ENCODE peak calls at places on chromosomes 7 and 10, in six cellular contexts. Y is A549, H is GM12878, P is K562, V is SK-N-SH, J is HepG2. Z is an unnamed sample.

GRCh38 chr10:62130948-62131347 is 137.7 kb downstream of the RTKN2 start:
- DNase-seq in Y (no peak), H (no peak), P (no peak), V (no peak), J (no peak), Z (no peak)

GRCh38 chr10:11875499-11876281 is 52.5 kb downstream of the PROSER2 start:
- DNase-seq in Y (peak; percentile 98), H (no peak), P (peak; percentile 75), V (no peak), J (peak; percentile 96), Z (peak; percentile 88)

GRCh38 chr7:75966209-75966961 is 28.0 kb downstream of the TMEM120A start:
- DNase-seq in Y (no peak), H (no peak), P (no peak), V (peak; percentile 53), J (no peak), Z (no peak)

GRCh38 chr7:124996778-124997177 is 67.2 kb upstream of the POT1 start:
- DNase-seq in Y (peak; percentile 45), H (no peak), P (no peak), V (no peak), J (peak; percentile 9), Z (no peak)

GRCh38 chr10:71980181-71981023 is 16.2 kb downstream of the CHST3 start:
- DNase-seq in Y (no peak), H (no peak), P (peak; percentile 65), V (peak; percentile 24), J (no peak), Z (no peak)

GRCh38 chr7:37480642-37481041 is 32.0 kb upstream of the ELMO1 start:
- DNase-seq in Y (no peak), H (no peak), P (no peak), V (no peak), J (no peak), Z (no peak)

GRCh38 chr10:510415-510881 is 179.0 kb downstream of the DIP2C start:
- DNase-seq in Y (no peak), H (no peak), P (no peak), V (no peak), J (no peak), Z (no peak)

GRCh38 chr7:47039089-47039648 is 542.7 kb downstream of the TNS3 start:
- DNase-seq in Y (no peak), H (no peak), P (no peak), V (no peak), J (no peak), Z (no peak)

GRCh38 chr7:11642841-11643240 is 189.2 kb downstream of the THSD7A start:
- DNase-seq in Y (no peak), H (no peak), P (no peak), V (no peak), J (no peak), Z (no peak)

GRCh38 chr10:81918766-81919165 is 43.8 kb downstream of the NRG3 start:
- DNase-seq in Y (no peak), H (no peak), P (no peak), V (no peak), J (no peak), Z (no peak)

GRCh38 chr10:3107426-3107961 is 40.1 kb downstream of the PFKP start:
- DNase-seq in Y (peak; percentile 95), H (no peak), P (no peak), V (no peak), J (no peak), Z (no peak)
- TF ChIP-seq REST in Y (no peak), H (no peak), P (no peak), V (no peak), J (no peak), Z (no peak)

GRCh38 chr7:4642468-4643203 is 39.5 kb upstream of the FOXK1 start:
- DNase-seq in Y (no peak), H (no peak), P (no peak), V (no peak), J (no peak), Z (no peak)

GRCh38 chr7:4641667-4642467 is 40.2 kb upstream of the FOXK1 start:
- DNase-seq in Y (peak; percentile 96), H (peak; percentile 65), P (peak; percentile 99), V (peak; percentile 100), J (peak; percentile 86), Z (peak; percentile 83)

GRCh38 chr7:4645241-4645640 is 36.9 kb upstream of the FOXK1 start:
- DNase-seq in Y (no peak), H (no peak), P (no peak), V (no peak), J (no peak), Z (no peak)

GRCh38 chr7:4638781-4639575 is 43.1 kb upstream of the FOXK1 start:
- DNase-seq in Y (no peak), H (peak; percentile 43), P (no peak), V (no peak), J (no peak), Z (no peak)

DNA sequence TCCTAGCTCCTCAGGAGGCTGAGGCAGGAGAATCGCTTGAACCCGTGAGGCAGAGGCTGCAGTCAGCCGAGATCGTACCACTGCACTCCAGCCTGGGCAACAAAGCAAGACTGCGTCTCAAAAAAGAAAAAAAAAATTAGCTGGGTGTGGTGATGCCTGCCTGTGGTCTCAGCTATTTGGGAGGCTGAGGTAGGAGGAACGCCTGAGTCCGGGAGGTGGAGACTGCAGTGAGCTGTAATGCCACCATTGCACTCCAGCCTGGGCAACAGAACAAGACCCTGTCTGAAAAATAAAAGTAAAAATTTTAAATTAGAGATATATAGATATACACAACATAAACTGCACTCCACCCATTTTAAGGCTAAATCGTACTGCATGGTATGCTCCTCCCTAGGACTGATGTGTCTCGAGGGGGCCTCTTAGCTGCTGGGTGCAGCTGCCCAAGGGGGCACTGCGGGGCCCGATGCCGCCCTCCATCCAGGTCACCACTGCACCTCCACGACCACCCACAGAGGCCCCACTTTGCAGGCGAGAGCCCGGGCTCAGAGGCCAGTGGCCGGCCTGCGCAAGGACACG is 40.9 kb upstream of the FOXK1 start:
- DNase-seq in Y (no peak), H (no peak), P (no peak), V (no peak), J (no peak), Z (no peak)
- TF ChIP-seq CTCF in Y (no peak), H (no peak), P (no peak), V (peak; percentile 29), J (no peak), Z (no peak)

GRCh38 chr7:90625051-90625450 is 28.9 kb downstream of the CDK14 start:
- DNase-seq in Y (no peak), H (no peak), P (no peak), V (no peak), J (no peak), Z (no peak)

GRCh38 chr7:90625562-90625961 is 29.4 kb downstream of the CDK14 start:
- DNase-seq in Y (no peak), H (no peak), P (no peak), V (peak; percentile 49), J (no peak), Z (no peak)

GRCh38 chr7:90631502-90631901 is 35.4 kb downstream of the CDK14 start:
- DNase-seq in Y (no peak), H (no peak), P (no peak), V (no peak), J (no peak), Z (no peak)

GRCh38 chr7:90626011-90626410 is 29.9 kb downstream of the CDK14 start:
- DNase-seq in Y (no peak), H (no peak), P (no peak), V (no peak), J (no peak), Z (no peak)

GRCh38 chr7:90629306-90629918 is 33.3 kb downstream of the CDK14 start:
- DNase-seq in Y (peak; percentile 43), H (peak; percentile 45), P (no peak), V (peak; percentile 68), J (peak; percentile 46), Z (peak; percentile 31)
- TF ChIP-seq MAX in Y (no peak), H (no peak), P (no peak), V (no peak), J (no peak), Z (no peak)

DNA sequence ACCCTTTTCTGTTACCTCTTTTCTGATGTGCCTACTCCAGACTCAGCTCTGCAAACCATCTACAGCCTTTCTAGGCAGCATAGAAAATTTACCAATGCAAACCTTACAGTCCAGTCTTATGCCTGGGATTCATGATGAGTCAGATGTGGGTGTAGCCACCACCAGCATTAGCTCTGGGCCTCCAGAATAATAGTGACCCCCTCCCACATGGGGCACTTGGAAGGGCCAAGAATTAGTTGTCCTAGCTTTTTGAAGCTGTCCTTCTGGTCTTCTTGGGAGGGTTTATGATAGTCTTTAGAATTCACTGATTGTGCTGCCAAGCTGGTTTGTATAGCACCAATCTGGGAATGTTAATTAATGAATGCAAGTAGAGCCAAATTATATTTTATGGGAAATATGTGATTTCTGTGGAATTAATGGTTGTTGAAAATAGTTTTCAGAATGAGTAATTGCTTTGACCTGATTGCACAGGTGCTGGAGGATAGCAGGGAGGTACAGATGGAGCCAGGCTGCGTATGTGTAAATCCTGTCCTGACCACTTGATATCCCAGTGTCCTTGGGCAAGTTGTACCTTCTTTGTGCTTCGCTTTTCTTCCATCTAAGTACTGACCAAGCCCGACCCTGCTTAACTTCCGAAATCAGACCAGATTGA is 94.8 kb downstream of the CPED1 start:
- DNase-seq in Y (no peak), H (no peak), P (peak; percentile 62), V (no peak), J (no peak), Z (no peak)
- TF ChIP-seq REST in Y (no peak), H (no peak), P (peak; percentile 21), V (no peak), J (no peak), Z (no peak)

GRCh38 chr10:69232252-69232651 is 12.1 kb downstream of the HKDC1 start:
- DNase-seq in Y (peak; percentile 86), H (no peak), P (no peak), V (no peak), J (no peak), Z (peak; percentile 61)
- TF ChIP-seq CTCF in Y (no peak), H (no peak), P (no peak), V (no peak), J (no peak), Z (no peak)

Z was measured in HCT116.